ENCODE peak calls at places on chromosomes 11 and 22, in ten cellular contexts. X is IMR-90, H is neuronal stem cell, F is A549, I is right atrium auricular region, M is colonic mucosa, Z is left ventricle myocardium inferior, Q is neural progenitor cell, B is esophagus squamous epithelium, G is adipocyte. K is an unnamed sample.

GRCh38 chr11:11524436-11525038 is 97.3 kb downstream of the GALNT18 start:
- DNase-seq in X (peak; percentile 22), H (no peak), F (no peak), I (no peak), M (no peak), Z (no peak), Q (no peak), B (no peak), G (no peak), K (no peak)

GRCh38 chr22:32413715-32414114 is 1.7 kb upstream of the RTCB start:
- DNase-seq in X (peak; percentile 42), H (no peak), F (peak; percentile 10), I (no peak), M (no peak), Z (no peak), Q (no peak), B (no peak), G (peak; percentile 18), K (peak; percentile 5)

GRCh38 chr11:72899238-72899637 is 85.0 kb downstream of the ATG16L2 start:
- DNase-seq in X (peak; percentile 4), H (no peak), F (no peak), I (no peak), M (no peak), Z (no peak), Q (no peak), B (no peak), G (no peak), K (no peak)

GRCh38 chr11:13966486-13966885 is 4.0 kb downstream of the SPON1 start:
- DNase-seq in X (no peak), H (no peak), F (no peak), I (no peak), M (no peak), Z (no peak), Q (peak; percentile 15), B (no peak), G (no peak), K (no peak)

GRCh38 chr22:33888821-33889220 is 31.5 kb downstream of the LARGE1 start:
- DNase-seq in X (no peak), H (no peak), F (no peak), I (no peak), M (no peak), Z (no peak), Q (no peak), B (no peak), G (no peak), K (no peak)

GRCh38 chr11:106304274-106304673 is 226.8 kb downstream of the AASDHPPT start:
- DNase-seq in X (peak; percentile 66), H (no peak), F (no peak), I (no peak), M (no peak), Z (no peak), Q (no peak), B (no peak), G (peak; percentile 59), K (no peak)

GRCh38 chr11:119347242-119347641 is 737 bp upstream of the MFRP start:
- DNase-seq in X (no peak), H (no peak), F (no peak), I (no peak), M (no peak), Z (no peak), Q (no peak), B (no peak), G (peak; percentile 46), K (no peak)

GRCh38 chr11:73257342-73258103 is 14.6 kb upstream of the P2RY6 start:
- DNase-seq in X (peak; percentile 91), H (no peak), F (no peak), I (peak; percentile 58), M (no peak), Z (no peak), Q (peak; percentile 54), B (no peak), G (peak; percentile 92), K (peak; percentile 90)

GRCh38 chr11:9772218-9772617 is 108.3 kb downstream of the SWAP70 start:
- DNase-seq in X (no peak), H (no peak), F (no peak), I (no peak), M (no peak), Z (no peak), Q (no peak), B (no peak), G (no peak), K (no peak)

GRCh38 chr22:42268852-42269406 is 1.5 kb downstream of the TCF20 start:
- DNase-seq in X (no peak), H (no peak), F (no peak), I (no peak), M (no peak), Z (no peak), Q (no peak), B (no peak), G (peak; percentile 58), K (no peak)

GRCh38 chr22:19871845-19872778 is 17.4 kb upstream of the GNB1L start:
- DNase-seq in X (no peak), H (no peak), F (no peak), I (no peak), M (peak; percentile 17), Z (no peak), Q (no peak), B (no peak), G (no peak), K (no peak)

GRCh38 chr11:77374108-77374507 is 72.6 kb upstream of the GDPD4 start:
- DNase-seq in X (peak; percentile 46), H (no peak), F (no peak), I (no peak), M (no peak), Z (no peak), Q (no peak), B (no peak), G (no peak), K (no peak)

GRCh38 chr11:69523453-69523852 is 42.0 kb downstream of the LINC01488 start:
- DNase-seq in X (no peak), H (no peak), F (no peak), I (no peak), M (no peak), Z (no peak), Q (no peak), B (no peak), G (no peak), K (no peak)

GRCh38 chr11:43693069-43693468 is 12.5 kb downstream of the HSD17B12 start:
- DNase-seq in X (no peak), H (no peak), F (no peak), I (no peak), M (no peak), Z (no peak), Q (no peak), B (no peak), G (no peak), K (peak; percentile 7)

GRCh38 chr22:35480627-35481565 is 59.7 kb upstream of the RASD2 start:
- DNase-seq in X (no peak), H (no peak), F (no peak), I (no peak), M (peak; percentile 80), Z (no peak), Q (no peak), B (no peak), G (no peak), K (no peak)

GRCh38 chr11:76102772-76103171 is 103.5 kb downstream of the WNT11 start:
- DNase-seq in X (peak; percentile 51), H (no peak), F (no peak), I (no peak), M (peak; percentile 33), Z (peak; percentile 59), Q (no peak), B (no peak), G (no peak), K (peak; percentile 78)

DNA sequence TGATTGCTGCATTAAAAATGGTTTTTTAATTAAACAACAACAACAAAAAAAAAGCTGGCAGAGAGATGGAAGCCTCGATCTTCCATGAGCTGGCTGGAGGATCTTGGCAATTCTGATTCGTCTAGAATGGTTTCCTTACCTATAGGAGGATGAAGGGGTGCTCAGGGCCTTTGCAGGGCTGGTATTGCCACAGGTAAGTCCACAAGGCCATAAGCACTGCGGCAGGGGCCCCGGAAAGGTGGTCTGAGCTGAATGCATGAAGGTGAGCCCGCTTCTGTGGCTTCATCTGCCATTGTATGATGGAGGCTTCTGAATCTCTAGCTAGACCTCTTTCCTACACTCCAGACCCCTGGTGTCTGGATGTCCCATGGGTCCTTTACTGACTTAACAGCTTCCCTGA is 101.5 kb downstream of the TSPAN18 start:
- DNase-seq in X (no peak), H (no peak), F (no peak), I (no peak), M (no peak), Z (no peak), Q (no peak), B (no peak), G (no peak), K (no peak)
- H3K9me3 ChIP-seq in X (no peaks in the 10 kb centered on the region), H (peaks cover under 1% of the 10 kb centered on the region), F (no peaks in the 10 kb centered on the region), I (no peaks in the 10 kb centered on the region), M (no peaks in the 10 kb centered on the region), Z (no peaks in the 10 kb centered on the region), Q (no peaks in the 10 kb centered on the region), B (no peaks in the 10 kb centered on the region), G (no peaks in the 10 kb centered on the region), K (no peaks in the 10 kb centered on the region)

DNA sequence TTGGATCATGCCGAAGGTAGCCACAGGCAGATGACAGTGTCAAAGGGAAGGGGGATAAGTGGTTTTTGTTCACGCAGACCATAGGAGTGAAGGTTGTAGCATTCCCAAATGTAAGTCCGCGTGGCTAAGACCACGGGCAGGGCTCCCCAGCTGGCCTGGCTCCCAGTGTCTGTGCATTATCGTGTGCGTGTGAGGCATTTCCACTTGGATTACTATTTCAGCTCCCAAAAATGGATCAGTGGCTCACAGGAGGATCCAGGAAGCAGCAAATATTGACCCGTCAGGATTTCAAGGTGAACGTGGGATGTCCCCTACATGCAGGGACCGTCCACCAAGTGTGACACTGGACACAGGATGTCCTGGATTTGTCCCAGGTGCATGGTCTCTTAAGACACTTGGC is 10.6 kb downstream of the CDKN1C start:
- DNase-seq in X (no peak), H (no peak), F (no peak), I (no peak), M (no peak), Z (no peak), Q (no peak), B (no peak), G (no peak), K (no peak)
- H3K9me3 ChIP-seq in X (peaks cover 12% of the 10 kb centered on the region), H (peaks cover 13% of the 10 kb centered on the region), F (no peaks in the 10 kb centered on the region), I (no peaks in the 10 kb centered on the region), M (no peaks in the 10 kb centered on the region), Z (peaks cover 14% of the 10 kb centered on the region), Q (no peaks in the 10 kb centered on the region), B (no peaks in the 10 kb centered on the region), G (peaks cover 10% of the 10 kb centered on the region), K (no peaks in the 10 kb centered on the region)

GRCh38 chr11:117910525-117910924 is 18.7 kb downstream of the TMPRSS13 start:
- DNase-seq in X (no peak), H (no peak), F (no peak), I (no peak), M (no peak), Z (no peak), Q (no peak), B (no peak), G (no peak), K (no peak)
- H3K9me3 ChIP-seq in X (no peaks in the 10 kb centered on the region), H (no peaks in the 10 kb centered on the region), F (no peaks in the 10 kb centered on the region), I (no peaks in the 10 kb centered on the region), M (no peaks in the 10 kb centered on the region), Z (no peaks in the 10 kb centered on the region), Q (no peaks in the 10 kb centered on the region), B (no peaks in the 10 kb centered on the region), G (no peaks in the 10 kb centered on the region), K (no peaks in the 10 kb centered on the region)

DNA sequence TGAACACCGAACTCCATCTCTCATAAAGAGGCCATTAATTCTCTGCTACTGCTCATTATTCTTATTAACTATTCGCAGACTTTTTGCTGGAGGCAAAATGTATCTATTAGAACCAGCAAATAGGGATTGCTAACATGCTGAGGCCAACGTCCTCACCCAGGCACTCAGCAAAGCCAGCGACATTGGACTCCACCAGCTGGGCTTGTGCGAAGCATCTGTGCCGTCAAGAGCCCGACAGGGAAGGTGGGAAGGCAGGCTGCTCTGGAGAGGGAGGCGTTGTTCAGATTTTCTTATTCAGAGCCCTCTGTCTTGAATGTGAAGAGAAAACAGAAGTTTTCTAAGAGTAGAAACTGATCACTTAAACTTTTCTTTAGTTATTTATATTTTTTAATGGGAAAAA is 615.6 kb upstream of the KIRREL3 start:
- DNase-seq in X (no peak), H (no peak), F (no peak), I (no peak), M (no peak), Z (no peak), Q (no peak), B (no peak), G (no peak), K (no peak)
- H3K9me3 ChIP-seq in X (no peaks in the 10 kb centered on the region), H (no peaks in the 10 kb centered on the region), F (no peaks in the 10 kb centered on the region), I (no peaks in the 10 kb centered on the region), M (no peaks in the 10 kb centered on the region), Z (no peaks in the 10 kb centered on the region), Q (no peaks in the 10 kb centered on the region), B (no peaks in the 10 kb centered on the region), G (no peaks in the 10 kb centered on the region), K (no peaks in the 10 kb centered on the region)